ENCODE peak calls at places on chromosomes 3 and 15, in six cellular contexts. E is HTR-8/SVneo, L is T follicular helper cell, H is T-helper 17 cell, J is sigmoid colon, N is ELR. A is an unnamed sample.

GRCh38 chr3:197021231-197021630 is 8.4 kb downstream of the MELTF start:
- DNase-seq in N (no peak), H (no peak), E (no peak), J (peak), L (no peak), A (peak)

GRCh38 chr3:20066848-20067617 is 26.8 kb downstream of the KAT2B start:
- DNase-seq in H (no peak), L (no peak), J (peak), N (no peak), E (peak), A (peak)

GRCh38 chr3:57791245-57791644 is 35.1 kb downstream of the SLMAP start:
- DNase-seq in E (no peak), H (no peak), J (no peak), L (no peak), N (no peak), A (no peak)

GRCh38 chr3:174270841-174271240 is 588.3 kb upstream of the NAALADL2 start:
- DNase-seq in J (no peak), E (no peak), H (no peak), L (no peak), N (peak), A (no peak)

GRCh38 chr15:56337084-56337725 is 28.0 kb upstream of the TEX9 start:
- DNase-seq in H (no peak), N (no peak), J (no peak), L (no peak), E (no peak), A (no peak)

GRCh38 chr3:131896285-131896684 is 138.5 kb downstream of the CPNE4 start:
- DNase-seq in L (no peak), N (no peak), E (no peak), H (no peak), J (no peak), A (no peak)

GRCh38 chr15:59274126-59274970 is 67.7 kb downstream of the LDHAL6B start:
- DNase-seq in E (no peak), H (no peak), N (peak), L (no peak), J (no peak), A (no peak)

GRCh38 chr3:170307998-170308398 is 49.5 kb upstream of the SKIL start:
- DNase-seq in H (no peak), N (peak), J (no peak), E (no peak), L (no peak), A (no peak)

GRCh38 chr3:57131210-57131588 is 34.0 kb downstream of the IL17RD start:
- DNase-seq in H (no peak), L (no peak), E (no peak), N (no peak), J (no peak), A (no peak)

A was measured in ovary.